ENCODE peak calls at places on chromosomes 5 and 9, in ten cellular contexts. I is H9; P is GM23338; V is pancreas; S is GM06990; A is heart left ventricle; G is stomach; H is CD8-positive, alpha-beta T cell; U is lower lobe of right lung; L is ovary. B is an unnamed sample. For H3K27me3, the result is how much of the 10 kb centered on the place peaks cover.

GRCh38 chr9:133386338-133386737 is 10.2 kb downstream of the STKLD1 start:
- DNase-seq in A (no peak), G (no peak), I (no peak), U (no peak), S (no peak), V (no peak), H (no peak), P (no peak), L (no peak), B (no peak)

GRCh38 chr5:75405296-75405695 is 68.3 kb downstream of the HMGCR start:
- DNase-seq in P (no peak), H (no peak), I (no peak), U (no peak), V (no peak), A (no peak), L (no peak), G (no peak), S (no peak), B (peak)

GRCh38 chr5:9395736-9396135 is 150.1 kb downstream of the SEMA5A start:
- DNase-seq in I (no peak), U (no peak), L (no peak), A (no peak), G (no peak), H (no peak), P (no peak), V (no peak), S (no peak), B (no peak)

GRCh38 chr5:69492391-69493234 is at the start of gene OCLN:
- DNase-seq in V (peak), G (peak), U (peak), H (no peak), A (peak), S (peak), I (peak), P (peak), L (peak), B (peak)

GRCh38 chr5:14915291-14915976 is 43.9 kb upstream of the ANKH start:
- DNase-seq in V (no peak), H (no peak), I (no peak), S (no peak), L (no peak), P (no peak), G (no peak), U (no peak), A (no peak), B (peak)

GRCh38 chr5:131795128-131795719 is 1.6 kb downstream of the FNIP1 start:
- DNase-seq in I (no peak), U (no peak), H (no peak), S (no peak), G (no peak), P (no peak), A (no peak), L (no peak), V (no peak), B (no peak)

GRCh38 chr5:73117088-73117755 is 3.2 kb upstream of the TMEM171 start:
- DNase-seq in L (no peak), A (no peak), U (peak), P (no peak), S (no peak), H (no peak), I (no peak), V (no peak), G (no peak), B (no peak)

GRCh38 chr5:87536365-87536764 is 123.6 kb upstream of the CCNH start:
- DNase-seq in G (no peak), L (no peak), P (peak), H (no peak), S (no peak), A (no peak), U (no peak), V (no peak), I (no peak), B (no peak)

GRCh38 chr5:88689662-88690351 is 193.2 kb downstream of the MEF2C start:
- DNase-seq in U (no peak), L (no peak), I (peak), P (no peak), H (no peak), V (no peak), S (no peak), G (no peak), A (no peak), B (no peak)

GRCh38 chr5:159909126-159909525 is 7.2 kb upstream of the ADRA1B start:
- DNase-seq in U (no peak), H (no peak), G (no peak), L (no peak), V (no peak), P (no peak), A (no peak), S (no peak), I (no peak), B (no peak)

GRCh38 chr9:137204731-137205125 is 720 bp downstream of the TMEM203 start:
- DNase-seq in U (no peak), A (no peak), L (no peak), P (no peak), H (no peak), I (no peak), G (no peak), V (no peak), S (no peak), B (no peak)

GRCh38 chr5:160349249-160349965 is 21.0 kb downstream of the C1QTNF2 start:
- DNase-seq in H (no peak), A (no peak), I (no peak), P (no peak), V (no peak), L (no peak), U (no peak), G (no peak), S (no peak), B (no peak)

GRCh38 chr5:113232667-113233066 is 202.1 kb downstream of the TSSK1B start:
- DNase-seq in G (no peak), I (no peak), U (no peak), L (peak), A (peak), H (no peak), V (no peak), S (no peak), P (no peak), B (no peak)

GRCh38 chr9:110106698-110107097 is 101.3 kb downstream of the C9orf152 start:
- DNase-seq in V (no peak), S (no peak), H (no peak), U (no peak), L (no peak), A (no peak), P (no peak), I (no peak), G (no peak), B (no peak)

GRCh38 chr5:172549708-172550095 is 91.4 kb upstream of the NEURL1B start:
- DNase-seq in G (no peak), U (no peak), V (no peak), S (no peak), P (no peak), H (no peak), I (no peak), A (no peak), L (no peak), B (no peak)

GRCh38 chr9:97041898-97042297 is 3.0 kb upstream of the CTSV start:
- DNase-seq in P (no peak), I (no peak), S (no peak), V (no peak), G (no peak), U (no peak), L (no peak), H (no peak), A (no peak), B (no peak)

GRCh38 chr5:57662991-57663390 is 180.4 kb upstream of the ACTBL2 start:
- DNase-seq in G (no peak), H (no peak), P (no peak), U (no peak), I (no peak), V (no peak), S (no peak), L (no peak), A (peak), B (no peak)

GRCh38 chr5:83145882-83146331 is 68.6 kb downstream of the XRCC4 start:
- DNase-seq in V (peak), I (no peak), G (no peak), S (no peak), H (no peak), P (no peak), L (no peak), U (no peak), A (no peak), B (no peak)

GRCh38 chr9:134026561-134026960 is 1.3 kb downstream of the BRD3OS start:
- DNase-seq in H (no peak), V (peak), U (no peak), S (no peak), L (peak), P (no peak), A (no peak), I (no peak), G (no peak), B (no peak)

GRCh38 chr5:102865510-102866314 is 110.6 kb downstream of the PAM start:
- DNase-seq in A (peak), S (peak), G (peak), L (peak), I (peak), U (peak), P (peak), V (peak), H (peak), B (peak)

GRCh38 chr5:67297802-67298532 is 101.4 kb upstream of the CD180 start:
- DNase-seq in S (no peak), P (no peak), L (no peak), H (no peak), A (no peak), I (no peak), U (no peak), G (no peak), V (no peak), B (no peak)

GRCh38 chr9:123329329-123329955 is 26.6 kb upstream of the CRB2 start:
- DNase-seq in A (no peak), G (peak), H (no peak), S (no peak), I (no peak), V (peak), P (no peak), U (peak), L (no peak), B (peak)

GRCh38 chr5:172534229-172535169 is 80.2 kb upstream of the SH3PXD2B start:
- DNase-seq in P (no peak), V (no peak), I (peak), G (no peak), U (no peak), L (no peak), H (no peak), S (no peak), A (no peak), B (peak)

GRCh38 chr5:56585466-56585865 is 229.9 kb upstream of the MAP3K1 start:
- DNase-seq in P (no peak), G (no peak), V (no peak), U (no peak), S (no peak), L (no peak), I (no peak), H (no peak), A (no peak), B (peak)

GRCh38 chr5:73450041-73450598 is 1.5 kb upstream of the FOXD1 start:
- DNase-seq in U (no peak), P (no peak), S (no peak), L (no peak), G (no peak), I (no peak), V (no peak), H (no peak), A (no peak), B (no peak)

GRCh38 chr5:143364061-143364460 is 39.4 kb downstream of the NR3C1 start:
- DNase-seq in S (no peak), G (no peak), H (no peak), I (no peak), L (no peak), V (no peak), A (no peak), U (no peak), P (peak), B (no peak)

GRCh38 chr5:95738069-95738468 is 6.9 kb downstream of the RHOBTB3 start:
- DNase-seq in V (no peak), G (no peak), S (no peak), L (no peak), P (no peak), U (no peak), I (no peak), A (no peak), H (no peak), B (no peak)

GRCh38 chr5:145925353-145925752 is 11.0 kb upstream of the SH3RF2 start:
- DNase-seq in P (peak), V (no peak), L (no peak), I (no peak), G (no peak), H (no peak), A (no peak), U (no peak), S (no peak), B (peak)

GRCh38 chr5:171688696-171689495 is 96.7 kb upstream of the SMIM23 start:
- DNase-seq in P (no peak), A (no peak), I (no peak), G (no peak), S (no peak), H (no peak), U (no peak), L (no peak), V (no peak), B (no peak)

GRCh38 chr9:818958-819357 is 22.5 kb upstream of the DMRT1 start:
- DNase-seq in I (no peak), L (no peak), G (no peak), H (no peak), U (no peak), S (no peak), P (no peak), A (no peak), V (no peak), B (no peak)

GRCh38 chr5:2465383-2465782 is 286.1 kb downstream of the IRX2 start:
- DNase-seq in P (peak), A (no peak), G (no peak), S (no peak), H (no peak), V (no peak), U (no peak), I (no peak), L (no peak), B (no peak)

GRCh38 chr5:109792613-109793012 is 102.9 kb downstream of the MAN2A1 start:
- DNase-seq in H (no peak), S (no peak), L (no peak), A (no peak), V (no peak), P (no peak), U (no peak), G (no peak), I (no peak), B (no peak)

GRCh38 chr5:90294604-90295003 is 115.0 kb downstream of the CETN3 start:
- DNase-seq in P (peak), A (no peak), I (peak), H (no peak), L (no peak), S (no peak), U (no peak), G (no peak), V (no peak), B (no peak)

GRCh38 chr5:24397601-24398000 is 247.2 kb downstream of the CDH10 start:
- DNase-seq in S (no peak), I (no peak), P (no peak), U (no peak), V (no peak), H (no peak), G (no peak), L (no peak), A (no peak), B (no peak)

GRCh38 chr9:101707708-101708107 is 30.7 kb downstream of the GRIN3A start:
- DNase-seq in S (no peak), G (no peak), L (no peak), H (no peak), U (no peak), A (no peak), I (no peak), V (no peak), P (peak), B (no peak)

GRCh38 chr5:142012186-142012785 is 541 bp downstream of the GNPDA1 start:
- DNase-seq in H (peak), G (peak), A (peak), P (peak), S (no peak), I (peak), L (peak), U (peak), V (peak), B (peak)

GRCh38 chr9:135774794-135775525 is 73.0 kb downstream of the KCNT1 start:
- DNase-seq in U (no peak), I (no peak), H (no peak), L (no peak), G (no peak), P (no peak), S (no peak), V (no peak), A (no peak), B (no peak)
- H3K27me3 ChIP-seq in U (under half), I (under half), H (under half), L (under half), G (under half), P (under half), S (under half), V (under half), A (under half), B (under half)

DNA sequence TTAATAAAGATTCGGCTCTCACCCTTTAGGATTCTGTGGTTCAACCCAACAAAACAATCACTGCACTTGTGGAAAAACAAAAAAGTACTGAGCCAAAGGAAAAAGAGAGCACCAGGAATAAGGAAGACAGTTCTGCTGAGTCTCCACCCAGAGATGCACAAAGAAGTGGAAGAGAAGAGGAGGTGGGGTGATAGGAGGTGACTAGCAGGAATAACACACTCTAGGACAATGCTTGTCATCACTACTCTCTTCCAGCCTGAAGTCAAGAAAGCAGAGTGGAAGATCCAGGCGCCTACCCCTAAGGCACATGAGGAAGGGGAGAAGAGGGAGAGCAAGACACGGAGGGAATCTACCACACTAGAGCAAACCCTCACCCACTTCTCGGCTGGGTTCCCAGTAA is 1.8 kb downstream of the SLIT3 start:
- DNase-seq in G (no peak), S (no peak), U (no peak), H (no peak), L (no peak), A (no peak), I (no peak), P (no peak), V (no peak), B (peak)
- H3K27me3 ChIP-seq in G (under half), S (under half), U (under half), H (under half), L (under half), A (under half), I (under half), P (under half), V (under half), B (under half)

GRCh38 chr5:51382508-51382758 is 815 bp upstream of the ISL1 start:
- DNase-seq in I (no peak), L (no peak), V (no peak), H (no peak), P (no peak), A (no peak), G (no peak), S (no peak), U (no peak), B (no peak)

GRCh38 chr5:51381801-51382507 is 1.3 kb upstream of the ISL1 start:
- DNase-seq in A (no peak), I (no peak), P (no peak), U (no peak), H (no peak), G (no peak), V (no peak), L (no peak), S (no peak), B (no peak)

GRCh38 chr5:51383494-51384081 is 340 bp downstream of the ISL1 start:
- DNase-seq in L (no peak), V (no peak), S (no peak), I (no peak), U (no peak), G (no peak), P (no peak), A (no peak), H (no peak), B (no peak)

GRCh38 chr5:51384281-51384840 is 1.1 kb downstream of the ISL1 start:
- DNase-seq in U (no peak), G (no peak), S (no peak), V (no peak), P (no peak), L (no peak), A (no peak), I (no peak), H (no peak), B (no peak)

GRCh38 chr5:51382759-51383493 is at the start of gene ISL1:
- DNase-seq in A (no peak), H (no peak), P (peak), S (peak), U (peak), V (peak), L (no peak), I (peak), G (peak), B (peak)
- H3K27me3 ChIP-seq in A (half or more), H (under half), P (half or more), S (under half), U (half or more), V (half or more), L (under half), I (half or more), G (under half), B (half or more)

GRCh38 chr9:37085233-37085632 is 35.1 kb upstream of the ZCCHC7 start:
- DNase-seq in A (no peak), P (no peak), S (no peak), L (no peak), V (no peak), H (no peak), U (no peak), I (no peak), G (no peak), B (no peak)

GRCh38 chr9:37082214-37082765 is 38.1 kb upstream of the ZCCHC7 start:
- DNase-seq in H (no peak), P (no peak), V (no peak), A (no peak), S (no peak), G (no peak), L (no peak), U (no peak), I (no peak), B (no peak)

GRCh38 chr9:37083654-37084053 is 36.7 kb upstream of the ZCCHC7 start:
- DNase-seq in P (no peak), S (no peak), I (no peak), H (no peak), L (no peak), U (no peak), V (no peak), A (no peak), G (no peak), B (no peak)

GRCh38 chr9:37079370-37080164 is 40.8 kb upstream of the ZCCHC7 start:
- DNase-seq in L (peak), S (peak), V (peak), G (peak), P (peak), I (peak), A (peak), H (peak), U (peak), B (peak)
- H3K27me3 ChIP-seq in L (under half), S (under half), V (under half), G (under half), P (under half), I (under half), A (under half), H (under half), U (under half), B (under half)

GRCh38 chr9:68523367-68523936 is 17.2 kb downstream of the TMEM252 start:
- DNase-seq in A (no peak), P (no peak), G (no peak), U (no peak), I (no peak), L (no peak), S (no peak), V (no peak), H (no peak), B (no peak)
- H3K27me3 ChIP-seq in A (under half), P (half or more), G (under half), U (under half), I (under half), L (under half), S (under half), V (under half), H (under half), B (under half)

DNA sequence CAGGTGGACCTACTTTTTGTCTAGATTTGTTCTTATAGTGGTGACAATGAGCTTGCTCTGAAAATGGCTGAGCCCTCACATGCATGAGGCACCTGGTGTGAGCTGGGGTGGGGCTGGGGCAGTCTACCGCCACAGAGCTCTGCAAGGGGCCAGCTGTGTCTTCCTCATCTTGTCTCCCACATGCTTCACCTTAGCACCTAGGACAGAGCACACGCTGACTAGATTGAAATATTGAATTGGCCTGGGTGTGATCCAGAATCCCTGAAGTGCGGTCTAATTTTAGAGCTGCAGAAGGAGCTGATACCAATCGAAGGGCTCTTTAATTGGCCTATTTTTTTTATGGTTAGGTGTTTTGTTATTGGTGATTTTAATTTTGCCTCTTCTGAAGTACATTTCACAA is 126.1 kb upstream of the NFIB start:
- DNase-seq in U (no peak), L (no peak), P (no peak), G (no peak), S (no peak), V (no peak), I (no peak), H (no peak), A (no peak), B (no peak)
- H3K27me3 ChIP-seq in U (under half), L (under half), P (under half), G (under half), S (under half), V (under half), I (under half), H (under half), A (under half), B (under half)

GRCh38 chr9:127928232-127929043 is 2.1 kb downstream of the PIP5KL1 start:
- DNase-seq in S (no peak), U (peak), V (no peak), I (peak), P (no peak), H (no peak), A (no peak), G (no peak), L (no peak), B (no peak)
- H3K27me3 ChIP-seq in S (under half), U (under half), V (under half), I (under half), P (under half), H (under half), A (under half), G (under half), L (under half), B (under half)